ENCODE peak calls at places on chromosomes 6 and 20, in eight cellular contexts. D is fibroblast of gingiva, O is RWPE1, N is mucosa of gallbladder, P is NCI-H146, U is NCI-H69, B is nucleus accumbens, J is GM20000. Y is an unnamed sample.
A peak's percentile ranks its signal among the peaks of the same experiment; 100 is the strongest.

GRCh38 chr6:45637611-45638257 is 260.0 kb upstream of the SUPT3H start:
- DNase-seq in D (no peak), O (no peak), N (no peak), P (no peak), U (no peak), B (no peak), J (no peak), Y (no peak)

GRCh38 chr6:5094327-5094726 is 9.2 kb downstream of the PPP1R3G start:
- DNase-seq in D (peak; percentile 94), O (no peak), N (no peak), P (no peak), U (no peak), B (no peak), J (no peak), Y (no peak)

GRCh38 chr6:135451617-135452190 is 45.8 kb downstream of the AHI1 start:
- DNase-seq in D (peak; percentile 14), O (peak; percentile 5), N (no peak), P (peak; percentile 57), U (peak; percentile 47), B (no peak), J (peak; percentile 9), Y (no peak)

GRCh38 chr20:49717693-49718092 is 4.0 kb upstream of the B4GALT5 start:
- DNase-seq in D (no peak), O (no peak), N (no peak), P (no peak), U (peak; percentile 6), B (no peak), J (no peak), Y (no peak)

GRCh38 chr20:34581341-34582189 is 23.0 kb downstream of the MAP1LC3A start:
- DNase-seq in D (peak; percentile 67), O (no peak), N (no peak), P (no peak), U (peak; percentile 78), B (no peak), J (peak; percentile 25), Y (peak; percentile 26)

GRCh38 chr6:157022022-157022740 is 245.0 kb downstream of the ARID1B start:
- DNase-seq in D (peak; percentile 95), O (peak; percentile 96), N (peak; percentile 90), P (peak; percentile 92), U (peak; percentile 93), B (peak; percentile 75), J (peak; percentile 96), Y (peak; percentile 85)

GRCh38 chr6:141482773-141483172 is 650.0 kb upstream of the GJE1 start:
- DNase-seq in D (peak; percentile 40), O (no peak), N (no peak), P (peak; percentile 64), U (no peak), B (no peak), J (no peak), Y (no peak)

GRCh38 chr6:90068264-90068663 is 174.0 kb downstream of the GJA10 start:
- DNase-seq in D (no peak), O (peak; percentile 47), N (no peak), P (no peak), U (no peak), B (no peak), J (no peak), Y (peak; percentile 45)

GRCh38 chr20:22696759-22697158 is 112.4 kb upstream of the FOXA2 start:
- DNase-seq in D (no peak), O (no peak), N (no peak), P (no peak), U (no peak), B (no peak), J (no peak), Y (no peak)

GRCh38 chr6:32867559-32868256 is 13.7 kb downstream of the PSMB9 start:
- DNase-seq in D (no peak), O (no peak), N (no peak), P (no peak), U (no peak), B (no peak), J (no peak), Y (no peak)

GRCh38 chr6:45590225-45590624 is 212.5 kb upstream of the SUPT3H start:
- DNase-seq in D (peak; percentile 24), O (peak; percentile 81), N (no peak), P (no peak), U (no peak), B (no peak), J (no peak), Y (no peak)

GRCh38 chr6:41503841-41504525 is 42.2 kb upstream of the FOXP4 start:
- DNase-seq in D (no peak), O (peak; percentile 22), N (no peak), P (peak; percentile 51), U (peak; percentile 83), B (no peak), J (peak; percentile 83), Y (no peak)

GRCh38 chr6:48110436-48111142 is 408 bp downstream of the PTCHD4 start:
- DNase-seq in D (no peak), O (no peak), N (no peak), P (peak; percentile 34), U (peak; percentile 69), B (no peak), J (no peak), Y (no peak)

GRCh38 chr20:51138576-51138975 is 115.7 kb upstream of the KCNG1 start:
- DNase-seq in D (no peak), O (no peak), N (no peak), P (no peak), U (no peak), B (no peak), J (no peak), Y (no peak)

GRCh38 chr20:38460040-38460623 is 12.5 kb upstream of the RALGAPB start:
- DNase-seq in D (peak; percentile 17), O (peak; percentile 94), N (peak; percentile 63), P (peak; percentile 63), U (peak; percentile 88), B (no peak), J (no peak), Y (no peak)

GRCh38 chr6:15926256-15926655 is 202.6 kb upstream of the MYLIP start:
- DNase-seq in D (no peak), O (no peak), N (no peak), P (no peak), U (no peak), B (no peak), J (no peak), Y (no peak)

GRCh38 chr6:37897321-37897720 is 77.8 kb downstream of the ZFAND3 start:
- DNase-seq in D (no peak), O (peak; percentile 63), N (no peak), P (no peak), U (no peak), B (no peak), J (no peak), Y (no peak)

GRCh38 chr6:158808918-158809678 is 10.1 kb downstream of the EZR start:
- DNase-seq in D (no peak), O (no peak), N (no peak), P (no peak), U (peak; percentile 78), B (no peak), J (peak; percentile 34), Y (no peak)

GRCh38 chr20:7459123-7459522 is 481.1 kb downstream of the HAO1 start:
- DNase-seq in D (peak; percentile 38), O (peak; percentile 2), N (no peak), P (no peak), U (peak; percentile 11), B (no peak), J (no peak), Y (no peak)

GRCh38 chr20:44650777-44651493 is 564 bp downstream of the ADA start:
- DNase-seq in D (no peak), O (no peak), N (no peak), P (no peak), U (no peak), B (no peak), J (peak; percentile 36), Y (peak; percentile 74)

GRCh38 chr6:1334725-1335124 is 22.8 kb downstream of the FOXQ1 start:
- DNase-seq in D (no peak), O (no peak), N (no peak), P (no peak), U (no peak), B (no peak), J (no peak), Y (no peak)

GRCh38 chr6:14977747-14978382 is 268.0 kb upstream of the JARID2 start:
- DNase-seq in D (peak; percentile 16), O (no peak), N (no peak), P (no peak), U (no peak), B (no peak), J (no peak), Y (no peak)

GRCh38 chr6:128515550-128516513 is 4.6 kb downstream of the PTPRK start:
- DNase-seq in D (peak; percentile 31), O (no peak), N (no peak), P (no peak), U (peak; percentile 49), B (no peak), J (no peak), Y (no peak)

GRCh38 chr6:145508107-145508506 is 227.2 kb downstream of the EPM2A start:
- DNase-seq in D (no peak), O (no peak), N (no peak), P (no peak), U (peak; percentile 32), B (no peak), J (no peak), Y (no peak)